ENCODE peak calls at places on chromosomes 2 and 18, in seven cellular contexts. U, J, B, D, I, T and K are unnamed samples.

GRCh38 chr2:18362696-18363095 is 197.8 kb downstream of the RDH14 start:
- DNase-seq in U (no peak), J (no peak), B (peak; percentile 57), D (peak; percentile 38), I (no peak), T (no peak), K (peak; percentile 52)

GRCh38 chr2:53646788-53647187 is 120.8 kb upstream of the CHAC2 start:
- DNase-seq in U (no peak), J (no peak), B (no peak), D (no peak), I (no peak), T (no peak), K (no peak)

GRCh38 chr2:170176212-170176611 is 1.7 kb upstream of the MYO3B start:
- DNase-seq in U (no peak), J (no peak), B (no peak), D (no peak), I (no peak), T (no peak), K (no peak)

GRCh38 chr2:222217712-222218111 is 81.1 kb downstream of the PAX3 start:
- DNase-seq in U (no peak), J (no peak), B (no peak), D (no peak), I (no peak), T (no peak), K (no peak)

GRCh38 chr2:5077479-5078089 is 614.6 kb upstream of the SOX11 start:
- DNase-seq in U (no peak), J (no peak), B (no peak), D (no peak), I (no peak), T (no peak), K (no peak)

GRCh38 chr18:77088977-77089795 is 43.4 kb downstream of the MBP start:
- DNase-seq in U (no peak), J (no peak), B (no peak), D (no peak), I (no peak), T (peak; percentile 54), K (no peak)

GRCh38 chr18:8623549-8624106 is 14.4 kb downstream of the RAB12 start:
- DNase-seq in U (no peak), J (no peak), B (peak; percentile 7), D (no peak), I (no peak), T (no peak), K (no peak)

GRCh38 chr2:201127570-201127969 is 11.6 kb downstream of the CFLAR start:
- DNase-seq in U (no peak), J (no peak), B (peak; percentile 70), D (peak; percentile 65), I (no peak), T (no peak), K (no peak)

GRCh38 chr18:64919971-64920370 is 771.1 kb upstream of the LINC00305 start:
- DNase-seq in U (no peak), J (no peak), B (no peak), D (no peak), I (no peak), T (no peak), K (no peak)

GRCh38 chr2:198311020-198311419 is 506.6 kb downstream of the PLCL1 start:
- DNase-seq in U (no peak), J (no peak), B (no peak), D (no peak), I (no peak), T (no peak), K (no peak)

GRCh38 chr2:110853516-110853915 is 121.1 kb downstream of the ACOXL start:
- DNase-seq in U (peak; percentile 43), J (no peak), B (peak; percentile 13), D (no peak), I (no peak), T (peak; percentile 38), K (no peak)

GRCh38 chr2:28419003-28419704 is 26.5 kb downstream of the FOSL2 start:
- DNase-seq in U (no peak), J (no peak), B (no peak), D (no peak), I (no peak), T (no peak), K (no peak)

GRCh38 chr2:152558174-152559091 is 158.8 kb downstream of the PRPF40A start:
- DNase-seq in U (no peak), J (no peak), B (peak; percentile 86), D (peak; percentile 92), I (no peak), T (no peak), K (no peak)

GRCh38 chr18:3265564-3266033 is 3.7 kb downstream of the MYL12B start:
- DNase-seq in U (no peak), J (no peak), B (peak; percentile 40), D (no peak), I (no peak), T (peak; percentile 17), K (no peak)

GRCh38 chr2:27191107-27191829 is 20.6 kb upstream of the ATRAID start:
- DNase-seq in U (peak; percentile 58), J (no peak), B (peak; percentile 88), D (no peak), I (no peak), T (peak; percentile 66), K (no peak)

GRCh38 chr2:84481702-84482101 is 22.6 kb upstream of the SUCLG1 start:
- DNase-seq in U (no peak), J (no peak), B (peak; percentile 52), D (peak; percentile 25), I (no peak), T (no peak), K (no peak)

GRCh38 chr2:36672199-36672598 is 24.3 kb upstream of the VIT start:
- DNase-seq in U (no peak), J (no peak), B (peak; percentile 67), D (no peak), I (no peak), T (peak; percentile 26), K (no peak)

GRCh38 chr18:35577045-35577848 is 4.3 kb upstream of the GALNT1 start:
- DNase-seq in U (no peak), J (no peak), B (no peak), D (no peak), I (no peak), T (no peak), K (no peak)

GRCh38 chr2:44598731-44599529 is 237.2 kb downstream of the CAMKMT start:
- DNase-seq in U (no peak), J (no peak), B (no peak), D (no peak), I (no peak), T (no peak), K (no peak)

GRCh38 chr2:150487537-150488429 is at the start of gene RND3:
- DNase-seq in U (peak; percentile 100), J (peak; percentile 95), B (peak; percentile 99), D (peak; percentile 98), I (peak; percentile 26), T (peak; percentile 98), K (peak; percentile 96)

GRCh38 chr2:45497355-45497754 is 113.7 kb downstream of the SRBD1 start:
- DNase-seq in U (no peak), J (no peak), B (no peak), D (no peak), I (peak; percentile 42), T (peak; percentile 4), K (no peak)

GRCh38 chr2:18345848-18346247 is 214.6 kb downstream of the RDH14 start:
- DNase-seq in U (no peak), J (no peak), B (peak; percentile 31), D (no peak), I (no peak), T (peak; percentile 41), K (no peak)

GRCh38 chr2:202542142-202542541 is 92.6 kb upstream of the FAM117B start:
- DNase-seq in U (no peak), J (no peak), B (peak; percentile 12), D (no peak), I (no peak), T (peak; percentile 34), K (no peak)

GRCh38 chr2:16218651-16219050 is 278.3 kb downstream of the MYCN start:
- DNase-seq in U (no peak), J (no peak), B (no peak), D (no peak), I (no peak), T (peak; percentile 56), K (no peak)

GRCh38 chr2:191020221-191020741 is 6.3 kb upstream of the STAT1 start:
- DNase-seq in U (peak; percentile 94), J (peak; percentile 94), B (peak; percentile 98), D (peak; percentile 88), I (peak; percentile 94), T (peak; percentile 98), K (peak; percentile 83)

GRCh38 chr18:12052866-12053265 is 40.8 kb upstream of the ANKRD62 start:
- DNase-seq in U (no peak), J (no peak), B (no peak), D (no peak), I (no peak), T (no peak), K (no peak)

GRCh38 chr18:69691008-69691760 is 256.5 kb downstream of the CD226 start:
- DNase-seq in U (no peak), J (no peak), B (no peak), D (no peak), I (no peak), T (no peak), K (no peak)

GRCh38 chr2:132448771-132449170 is 32.2 kb downstream of the GPR39 start:
- DNase-seq in U (no peak), J (no peak), B (peak; percentile 68), D (no peak), I (no peak), T (peak; percentile 27), K (no peak)

GRCh38 chr2:142463047-142463446 is 332.2 kb upstream of the LRP1B start:
- DNase-seq in U (no peak), J (no peak), B (no peak), D (no peak), I (no peak), T (no peak), K (no peak)

GRCh38 chr2:64595397-64596160 is 58.1 kb downstream of the SERTAD2 start:
- DNase-seq in U (no peak), J (no peak), B (peak; percentile 57), D (no peak), I (no peak), T (peak; percentile 53), K (no peak)

GRCh38 chr2:240560480-240561324 is 545 bp downstream of the DUSP28 start:
- DNase-seq in U (peak; percentile 100), J (peak; percentile 100), B (peak; percentile 99), D (peak; percentile 86), I (peak; percentile 86), T (peak; percentile 100), K (peak; percentile 86)
- TF ChIP-seq CTCF in U (peak; percentile 50), J (peak; percentile 16), B (peak; percentile 32), D (peak; percentile 29), I (peak; percentile 35), T (no peak), K (peak; percentile 33)

GRCh38 chr2:81171447-81171846 is 866.9 kb upstream of the LRRTM1 start:
- DNase-seq in U (no peak), J (no peak), B (no peak), D (no peak), I (no peak), T (no peak), K (no peak)
- H3K4me3 ChIP-seq in U (no peak overlapping the region), J (no peak overlapping the region), B (no peak overlapping the region), D (no peak overlapping the region), I (no peak overlapping the region), T (no peak overlapping the region), K (no peak overlapping the region)

GRCh38 chr2:25917832-25918231 is 39.5 kb upstream of the ASXL2 start:
- DNase-seq in U (no peak), J (no peak), B (no peak), D (no peak), I (no peak), T (no peak), K (no peak)
- TF ChIP-seq CTCF in U (no peak), J (no peak), B (no peak), D (no peak), I (no peak), T (no peak), K (no peak)

GRCh38 chr2:71893646-71894045 is 254.0 kb downstream of the CYP26B1 start:
- DNase-seq in U (peak; percentile 24), J (no peak), B (no peak), D (no peak), I (no peak), T (no peak), K (no peak)
- H3K4me3 ChIP-seq in U (no peak overlapping the region), J (no peak overlapping the region), B (no peak overlapping the region), D (no peak overlapping the region), I (no peak overlapping the region), T (no peak overlapping the region), K (no peak overlapping the region)